ENCODE peak calls at places on chromosomes 1 and 21, in seven cellular contexts. V, Z, M, P, R, Y and F are unnamed samples.

GRCh38 chr1:11692899-11693590 is 1.5 kb downstream of the DRAXIN start:
- DNase-seq in V (no peak), Z (no peak), M (no peak), P (peak), R (no peak), Y (no peak), F (peak)

GRCh38 chr1:112263464-112263863 is 132.6 kb upstream of the CTTNBP2NL start:
- DNase-seq in V (no peak), Z (no peak), M (no peak), P (no peak), R (no peak), Y (no peak), F (no peak)

GRCh38 chr21:32741336-32741735 is 13.5 kb upstream of the SYNJ1 start:
- DNase-seq in V (no peak), Z (no peak), M (no peak), P (no peak), R (no peak), Y (no peak), F (no peak)

GRCh38 chr1:243409284-243409683 is 153.4 kb downstream of the SDCCAG8 start:
- DNase-seq in V (no peak), Z (no peak), M (no peak), P (no peak), R (no peak), Y (no peak), F (peak)

GRCh38 chr1:92503926-92504750 is 17.4 kb upstream of the GFI1 start:
- DNase-seq in V (no peak), Z (no peak), M (no peak), P (no peak), R (no peak), Y (peak), F (no peak)

GRCh38 chr1:19400875-19401854 is 84.2 kb downstream of the CAPZB start:
- DNase-seq in V (peak), Z (no peak), M (peak), P (no peak), R (no peak), Y (peak), F (no peak)

GRCh38 chr1:166836733-166837132 is 2.5 kb upstream of the POGK start:
- DNase-seq in V (no peak), Z (no peak), M (no peak), P (no peak), R (no peak), Y (no peak), F (no peak)

GRCh38 chr1:109910123-109910962 is at the start of gene CSF1:
- DNase-seq in V (peak), Z (peak), M (peak), P (peak), R (peak), Y (peak), F (peak)

GRCh38 chr1:161727343-161727924 is 6.1 kb downstream of the FCRLB start:
- DNase-seq in V (no peak), Z (no peak), M (peak), P (peak), R (no peak), Y (no peak), F (no peak)